ENCODE peak calls at places on chromosomes 11 and 22, in seven cellular contexts. F is A549, K is K562, G is HCT116, H is GM12878, V is HepG2, R is H1. M is an unnamed sample.
A peak's percentile ranks its signal among the peaks of the same experiment; 100 is the strongest.

GRCh38 chr11:94757037-94757681 is 11.0 kb upstream of the AMOTL1 start:
- DNase-seq in R (no peak), G (no peak), K (no peak), H (no peak), V (no peak), F (no peak), M (no peak)

GRCh38 chr22:49767355-49768062 is 60.2 kb downstream of the BRD1 start:
- DNase-seq in G (peak; percentile 42), K (peak; percentile 55), V (peak; percentile 58), R (peak; percentile 38), H (peak; percentile 50), F (peak; percentile 7), M (peak; percentile 57)

GRCh38 chr11:353315-353857 is 15.9 kb upstream of the B4GALNT4 start:
- DNase-seq in V (peak; percentile 90), R (no peak), F (no peak), G (no peak), K (peak; percentile 78), H (no peak), M (peak; percentile 77)

GRCh38 chr11:35747638-35748037 is 85.1 kb downstream of the TRIM44 start:
- DNase-seq in R (no peak), F (no peak), K (no peak), H (no peak), G (no peak), V (no peak), M (no peak)

GRCh38 chr11:48019230-48019584 is 38.8 kb downstream of the PTPRJ start:
- DNase-seq in G (no peak), H (no peak), F (no peak), V (no peak), K (no peak), R (no peak), M (no peak)

GRCh38 chr22:20663137-20663828 is 110.6 kb upstream of the SERPIND1 start:
- DNase-seq in K (no peak), V (no peak), F (no peak), G (no peak), H (no peak), R (no peak), M (peak; percentile 62)

GRCh38 chr11:10742460-10743208 is 8.4 kb upstream of the CTR9 start:
- DNase-seq in F (no peak), R (no peak), G (no peak), K (peak; percentile 80), V (no peak), H (no peak), M (peak; percentile 88)

GRCh38 chr11:45142241-45142885 is 4.1 kb upstream of the PRDM11 start:
- DNase-seq in F (no peak), K (no peak), V (no peak), R (no peak), H (no peak), G (no peak), M (peak; percentile 28)

GRCh38 chr22:45882881-45883810 is 93.8 kb downstream of the WNT7B start:
- DNase-seq in G (no peak), H (no peak), V (no peak), F (no peak), K (no peak), R (no peak), M (no peak)

GRCh38 chr11:85619497-85619896 is 7.6 kb downstream of the DLG2 start:
- DNase-seq in H (no peak), F (no peak), R (no peak), K (no peak), V (no peak), G (no peak), M (no peak)

GRCh38 chr22:30016596-30016995 is 63.7 kb upstream of the HORMAD2 start:
- DNase-seq in R (no peak), V (no peak), K (no peak), H (no peak), F (no peak), G (no peak), M (peak; percentile 31)

GRCh38 chr11:20367313-20367948 is 3.9 kb downstream of the HTATIP2 start:
- DNase-seq in G (peak; percentile 64), F (peak; percentile 90), R (no peak), K (peak; percentile 79), V (peak; percentile 24), H (no peak), M (peak; percentile 94)

GRCh38 chr11:123653997-123654565 is 343 bp downstream of the SCN3B start:
- DNase-seq in G (no peak), R (no peak), H (no peak), F (peak; percentile 35), V (no peak), K (peak; percentile 36), M (peak; percentile 34)

GRCh38 chr22:36552300-36552699 is 23.3 kb upstream of the EIF3D start:
- DNase-seq in G (no peak), K (no peak), H (peak; percentile 25), R (no peak), V (no peak), F (no peak), M (no peak)

GRCh38 chr22:32723632-32724031 is 77.9 kb upstream of the TIMP3 start:
- DNase-seq in K (peak; percentile 8), F (no peak), H (peak; percentile 25), G (no peak), R (no peak), V (no peak), M (peak; percentile 96)

GRCh38 chr11:69948256-69949141 is 129.3 kb upstream of the FGF3 start:
- DNase-seq in H (no peak), V (peak; percentile 35), F (peak; percentile 85), G (peak; percentile 96), R (no peak), K (peak; percentile 91), M (peak; percentile 57)

GRCh38 chr11:114191893-114192292 is 104.3 kb upstream of the NNMT start:
- DNase-seq in V (no peak), K (no peak), G (no peak), H (no peak), R (no peak), F (no peak), M (no peak)

GRCh38 chr22:36197601-36198146 is 3.9 kb downstream of the APOL4 start:
- DNase-seq in H (no peak), V (no peak), R (no peak), G (no peak), K (peak; percentile 52), F (no peak), M (no peak)

GRCh38 chr22:37806409-37807338 is 1.1 kb upstream of the GCAT start:
- DNase-seq in G (no peak), K (peak; percentile 64), F (no peak), R (no peak), V (peak; percentile 34), H (no peak), M (peak; percentile 52)

GRCh38 chr22:40507491-40507890 is 129.0 kb downstream of the MRTFA start:
- DNase-seq in G (no peak), H (no peak), K (no peak), R (no peak), V (no peak), F (no peak), M (no peak)

GRCh38 chr22:40506762-40507161 is 129.8 kb downstream of the MRTFA start:
- DNase-seq in H (no peak), V (no peak), R (no peak), F (no peak), G (no peak), K (no peak), M (no peak)

GRCh38 chr22:40510965-40511364 is 125.6 kb downstream of the MRTFA start:
- DNase-seq in G (no peak), V (no peak), R (no peak), K (no peak), H (no peak), F (no peak), M (no peak)

GRCh38 chr22:40511604-40512003 is 124.9 kb downstream of the MRTFA start:
- DNase-seq in G (no peak), R (no peak), K (no peak), H (no peak), V (no peak), F (no peak), M (no peak)

GRCh38 chr22:40509401-40510134 is 127.0 kb downstream of the MRTFA start:
- DNase-seq in G (no peak), R (no peak), V (no peak), H (no peak), F (no peak), K (no peak), M (peak; percentile 96)
- TF ChIP-seq CEBPB in G (no peak), R (no peak), V (no peak), H (no peak), F (peak; percentile 72), K (no peak), M (peak; percentile 42)

GRCh38 chr11:15605094-15605493 is 490.4 kb downstream of the INSC start:
- DNase-seq in R (no peak), V (no peak), F (no peak), G (no peak), H (no peak), K (no peak), M (no peak)
- TF ChIP-seq CEBPB in R (no peak), V (no peak), F (no peak), G (no peak), H (no peak), K (no peak), M (no peak)

DNA sequence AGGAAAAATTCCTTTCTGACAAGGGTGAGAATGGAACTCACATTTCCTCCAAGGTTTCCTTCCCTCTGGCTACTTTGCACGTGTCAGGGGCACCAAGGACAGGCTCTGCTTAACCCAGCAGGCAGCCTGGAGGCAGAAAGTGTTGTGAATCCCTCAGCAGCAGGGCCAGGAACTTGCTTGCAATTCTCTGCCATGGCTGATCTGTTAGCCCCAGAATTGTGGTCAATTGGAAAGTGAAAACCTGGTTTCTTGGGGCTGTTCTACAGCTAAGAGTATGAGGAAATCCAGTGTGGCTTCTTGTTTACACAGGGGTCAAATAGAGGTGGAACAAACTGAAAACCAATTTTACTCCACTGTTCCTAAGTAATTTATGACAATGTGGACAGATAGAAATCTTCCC is 38.3 kb upstream of the CEP295 start:
- DNase-seq in F (no peak), V (no peak), H (peak; percentile 26), R (peak; percentile 10), K (no peak), G (no peak), M (no peak)
- TF ChIP-seq CEBPB in F (no peak), V (no peak), H (no peak), R (no peak), K (no peak), G (no peak), M (no peak)

GRCh38 chr11:72522186-72522585 is 87.9 kb upstream of the CLPB start:
- DNase-seq in V (no peak), G (no peak), R (no peak), K (no peak), H (no peak), F (no peak), M (no peak)

GRCh38 chr11:72524711-72525110 is 90.4 kb upstream of the CLPB start:
- DNase-seq in R (no peak), F (no peak), V (no peak), G (no peak), H (no peak), K (peak; percentile 9), M (peak; percentile 27)

GRCh38 chr11:72525466-72525865 is 91.1 kb upstream of the CLPB start:
- DNase-seq in R (no peak), K (no peak), H (no peak), F (no peak), V (no peak), G (no peak), M (no peak)

GRCh38 chr11:72523991-72524390 is 89.7 kb upstream of the CLPB start:
- DNase-seq in G (no peak), V (no peak), K (no peak), R (no peak), H (no peak), F (no peak), M (no peak)

DNA sequence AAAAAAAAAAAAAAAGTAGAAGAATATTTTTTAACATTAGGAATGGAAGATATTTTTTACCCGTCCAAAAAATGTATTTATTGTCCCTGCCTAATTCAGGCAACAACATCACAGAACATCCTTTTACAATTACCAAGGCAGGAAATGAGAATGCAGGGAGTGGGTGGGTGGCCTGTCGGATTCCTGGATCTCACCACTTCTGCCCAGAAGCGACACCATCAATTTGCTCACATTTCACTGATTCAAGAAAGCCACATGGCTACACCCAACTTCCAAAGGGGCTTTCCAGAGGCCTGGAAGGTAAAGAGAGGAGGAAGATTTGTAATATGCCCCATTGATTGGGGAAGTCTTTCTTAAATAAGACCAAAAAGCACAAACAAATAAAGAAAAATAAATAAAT is 93.8 kb upstream of the CLPB start:
- DNase-seq in H (no peak), R (no peak), G (no peak), V (no peak), K (no peak), F (no peak), M (no peak)
- TF ChIP-seq CEBPB in H (no peak), R (no peak), G (no peak), V (no peak), K (no peak), F (no peak), M (no peak)

M was measured in IMR-90.